ENCODE peak calls at places on chromosomes 6 and 20, in four cellular contexts. Y is GM12865, R is kidney epithelial cell, B is DND-41. J is an unnamed sample.

GRCh38 chr6:155143610-155144106 is 120.2 kb upstream of the CLDN20 start:
- DNase-seq in R (no peak), Y (no peak), B (no peak), J (no peak)

GRCh38 chr6:26401389-26401986 is 587 bp upstream of the BTN3A1 start:
- DNase-seq in B (no peak), R (no peak), Y (no peak), J (no peak)

GRCh38 chr20:34977365-34978091 is 21.9 kb downstream of the MYH7B start:
- DNase-seq in R (no peak), B (no peak), Y (no peak), J (no peak)

GRCh38 chr6:110331816-110332215 is 26.3 kb downstream of the METTL24 start:
- DNase-seq in B (no peak), Y (no peak), R (no peak), J (no peak)

GRCh38 chr20:3464166-3464565 is 6.7 kb upstream of the ATRN start:
- DNase-seq in B (no peak), R (no peak), Y (no peak), J (no peak)

GRCh38 chr20:17878912-17879602 is 89.5 kb downstream of the SNX5 start:
- DNase-seq in R (no peak), Y (peak), B (no peak), J (no peak)

GRCh38 chr20:50724851-50725721 is 6.3 kb upstream of the PARD6B start:
- DNase-seq in Y (peak), R (peak), B (no peak), J (no peak)

GRCh38 chr6:169921853-169922779 is 170.7 kb downstream of the ERMARD start:
- DNase-seq in B (peak), R (no peak), Y (no peak), J (no peak)

GRCh38 chr6:139903411-139904157 is 529.1 kb upstream of the CITED2 start:
- DNase-seq in Y (peak), R (no peak), B (no peak), J (peak)

GRCh38 chr20:49853640-49854039 is 41.0 kb downstream of the SLC9A8 start:
- DNase-seq in R (peak), Y (no peak), B (no peak), J (no peak)

GRCh38 chr6:119110601-119111548 is 32.4 kb upstream of the FAM184A start:
- DNase-seq in B (peak), Y (peak), R (no peak), J (peak)

GRCh38 chr6:56381852-56382251 is 134.5 kb upstream of the COL21A1 start:
- DNase-seq in R (no peak), Y (peak), B (no peak), J (no peak)

GRCh38 chr6:1846611-1847010 is 236.9 kb downstream of the FOXC1 start:
- DNase-seq in Y (no peak), R (no peak), B (no peak), J (no peak)

GRCh38 chr20:45341939-45342862 is 6.0 kb downstream of the SDC4 start:
- DNase-seq in Y (no peak), B (no peak), R (no peak), J (no peak)

GRCh38 chr6:14549319-14549770 is 431.8 kb downstream of the CD83 start:
- DNase-seq in Y (no peak), R (no peak), B (no peak), J (no peak)

GRCh38 chr6:169978615-169979161 is 227.3 kb downstream of the ERMARD start:
- DNase-seq in R (no peak), Y (no peak), B (no peak), J (no peak)

GRCh38 chr6:34601706-34602105 is 45.6 kb upstream of the SPDEF start:
- DNase-seq in Y (no peak), B (no peak), R (no peak), J (no peak)

GRCh38 chr6:10837997-10838793 is at the start of gene MAK:
- DNase-seq in B (peak), Y (peak), R (peak), J (peak)

GRCh38 chr20:62496525-62497218 is 20.9 kb upstream of the GATA5 start:
- DNase-seq in Y (peak), R (no peak), B (peak), J (no peak)

GRCh38 chr6:105424177-105424783 is 21.4 kb upstream of the PREP start:
- DNase-seq in B (peak), R (no peak), Y (peak), J (no peak)

GRCh38 chr6:41625442-41625841 is 12.8 kb upstream of the MDFI start:
- DNase-seq in Y (no peak), B (peak), R (no peak), J (no peak)

GRCh38 chr6:73519943-73520687 is 717 bp downstream of the EEF1A1 start:
- DNase-seq in B (peak), R (no peak), Y (peak), J (no peak)

GRCh38 chr6:121451250-121451649 is 15.8 kb downstream of the GJA1 start:
- DNase-seq in B (no peak), R (no peak), Y (no peak), J (no peak)

GRCh38 chr6:91082311-91082803 is 495.5 kb upstream of the MAP3K7 start:
- DNase-seq in B (no peak), R (no peak), Y (no peak), J (no peak)

GRCh38 chr6:4910060-4910746 is 93.6 kb downstream of the RPP40 start:
- DNase-seq in Y (no peak), B (no peak), R (peak), J (no peak)

GRCh38 chr20:50513169-50514034 is 3.2 kb downstream of the PTPN1 start:
- DNase-seq in Y (peak), B (no peak), R (no peak), J (no peak)

GRCh38 chr20:1320016-1320415 is 8.9 kb downstream of the SDCBP2 start:
- DNase-seq in Y (no peak), B (no peak), R (no peak), J (no peak)

GRCh38 chr6:20497200-20497820 is 36.9 kb upstream of the CDKAL1 start:
- DNase-seq in B (no peak), R (no peak), Y (no peak), J (no peak)

GRCh38 chr20:22723659-22724058 is 139.3 kb upstream of the FOXA2 start:
- DNase-seq in B (no peak), R (no peak), Y (no peak), J (no peak)

GRCh38 chr6:40500227-40500626 is 86.9 kb downstream of the LRFN2 start:
- DNase-seq in R (no peak), Y (no peak), B (no peak), J (no peak)

DNA sequence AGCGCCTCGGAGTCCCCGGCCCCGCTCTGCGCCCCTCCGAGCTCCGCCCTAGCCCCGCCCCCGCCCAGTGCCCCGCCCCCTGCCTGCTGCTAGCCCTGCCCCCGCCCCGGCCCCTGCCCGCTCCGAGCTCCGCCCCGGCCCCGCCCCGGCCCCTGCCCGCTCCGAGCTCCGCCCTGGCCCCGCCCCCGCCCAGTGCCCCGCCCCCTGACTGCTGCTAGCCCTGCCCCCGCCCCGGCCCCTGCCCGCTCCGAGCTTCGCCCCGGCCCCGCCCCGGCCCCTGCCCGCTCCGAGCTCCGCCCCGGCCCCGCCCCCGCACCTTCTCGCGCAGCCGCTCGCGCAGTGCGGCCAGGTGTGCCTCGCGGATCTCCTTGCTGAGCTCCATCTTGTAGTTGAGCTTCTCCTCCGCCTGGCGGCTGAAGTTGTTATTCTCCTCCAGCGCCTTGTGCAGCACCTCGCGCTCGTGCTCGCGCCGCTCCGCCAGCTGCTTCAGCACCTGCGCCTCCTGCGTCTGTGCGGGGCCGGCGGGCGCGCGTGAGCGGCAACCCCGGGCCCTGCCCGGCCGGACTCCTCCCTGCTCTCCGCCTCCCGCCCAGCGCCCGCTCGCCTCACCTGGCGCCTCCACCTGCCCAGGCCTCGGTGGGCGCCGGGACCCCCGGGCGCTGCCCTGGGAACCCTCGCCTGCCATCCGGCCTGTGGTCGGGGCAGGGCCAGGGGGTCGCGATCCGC is 11.3 kb downstream of the STMN3 start:
- DNase-seq in Y (peak), B (peak), R (no peak), J (no peak)
- TF ChIP-seq CTCF in Y (peak), B (no peak), R (peak), J (peak)

GRCh38 chr20:57707849-57708693 is 1.7 kb downstream of the PMEPA1 start:
- DNase-seq in B (no peak), Y (no peak), R (no peak), J (no peak)
- H3K4me3 ChIP-seq in B (no peak), Y (no peak), R (peak), J (peak)

DNA sequence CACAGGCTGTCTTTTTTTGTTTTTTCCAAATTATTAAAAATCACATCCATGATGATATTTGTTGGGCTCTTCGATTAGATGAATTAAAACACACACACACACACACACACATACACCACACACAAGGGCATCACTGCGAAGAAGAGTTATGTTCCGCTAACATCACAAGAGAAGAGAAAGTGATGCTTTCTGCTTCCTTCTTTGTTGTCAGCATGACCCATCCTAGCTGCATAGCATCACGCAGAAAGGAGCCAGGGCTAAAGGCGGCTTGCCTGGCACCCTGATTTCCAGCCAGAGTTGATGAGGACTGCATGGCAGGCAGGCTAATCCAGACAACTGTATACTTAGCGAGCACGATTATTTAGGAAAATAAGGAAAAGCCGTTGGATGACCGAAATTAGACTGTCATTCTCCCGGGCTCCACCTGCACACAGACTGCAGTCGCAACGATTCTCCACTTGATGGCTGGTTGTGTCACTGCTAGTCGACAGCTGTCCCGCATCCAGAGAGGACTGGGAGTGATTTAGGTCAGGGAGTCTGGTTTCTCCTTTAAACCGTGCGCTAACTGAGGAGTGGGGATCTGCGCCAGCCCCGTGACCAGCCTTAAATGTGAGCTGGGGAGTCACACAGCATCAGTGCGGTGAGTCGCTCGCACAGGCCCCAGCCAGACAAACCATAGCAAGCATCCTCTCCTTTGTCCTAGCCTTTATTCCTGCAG is 70.6 kb upstream of the SOX4 start:
- DNase-seq in B (no peak), Y (no peak), R (no peak), J (no peak)
- TF ChIP-seq CTCF in B (peak), Y (no peak), R (peak), J (peak)

DNA sequence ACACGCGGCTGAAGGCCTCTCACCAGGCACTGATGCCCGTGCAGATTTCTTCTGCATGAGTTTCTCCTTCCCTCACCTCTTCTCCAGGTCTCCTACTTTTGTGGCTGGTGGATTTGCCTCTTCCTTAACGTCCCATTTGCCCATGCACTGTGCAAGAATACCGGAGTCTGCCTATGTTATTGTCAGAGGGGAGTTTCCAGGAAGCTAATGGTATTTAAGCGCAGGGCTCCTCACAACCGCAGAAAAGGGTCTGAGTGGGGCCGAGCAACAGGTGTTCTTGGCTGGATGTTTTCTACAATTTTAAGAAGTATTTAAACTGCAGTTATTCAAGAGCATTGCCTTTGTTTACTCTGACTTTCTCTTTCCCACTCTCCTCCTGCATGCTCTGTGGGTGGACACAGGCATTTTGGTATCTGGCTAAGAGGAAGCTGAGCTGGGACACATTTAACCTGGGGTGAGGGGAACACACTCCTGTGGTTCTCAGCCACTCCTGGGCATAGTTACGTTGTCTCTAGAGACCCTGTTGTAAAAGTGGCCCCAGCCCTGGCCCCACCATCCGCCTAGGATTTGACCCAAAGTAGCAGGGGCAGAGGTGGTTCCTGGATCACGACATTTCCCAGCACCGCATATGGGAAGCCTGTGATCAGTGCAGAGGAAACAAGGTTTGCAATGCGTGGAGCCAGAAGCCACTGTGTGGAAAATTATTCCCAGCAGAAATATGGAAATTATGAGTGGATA is 34.4 kb downstream of the GGTLC1 start:
- DNase-seq in R (no peak), B (no peak), Y (no peak), J (no peak)
- H3K4me3 ChIP-seq in R (no peak), B (no peak), Y (no peak), J (no peak)

GRCh38 chr6:46203388-46203787 is 32.6 kb upstream of the ENPP5 start:
- DNase-seq in Y (no peak), B (no peak), R (no peak), J (no peak)
- TF ChIP-seq CTCF in Y (no peak), B (no peak), R (no peak), J (no peak)

GRCh38 chr6:36684447-36684812 is 5.9 kb downstream of the CDKN1A start:
- DNase-seq in Y (no peak), R (no peak), B (no peak), J (no peak)

GRCh38 chr6:36683656-36684446 is 5.3 kb downstream of the CDKN1A start:
- DNase-seq in B (no peak), Y (peak), R (no peak), J (no peak)

GRCh38 chr6:36685198-36685919 is 6.8 kb downstream of the CDKN1A start:
- DNase-seq in B (no peak), Y (no peak), R (no peak), J (no peak)

GRCh38 chr6:36682328-36683144 is 4.0 kb downstream of the CDKN1A start:
- DNase-seq in R (no peak), Y (peak), B (peak), J (no peak)

DNA sequence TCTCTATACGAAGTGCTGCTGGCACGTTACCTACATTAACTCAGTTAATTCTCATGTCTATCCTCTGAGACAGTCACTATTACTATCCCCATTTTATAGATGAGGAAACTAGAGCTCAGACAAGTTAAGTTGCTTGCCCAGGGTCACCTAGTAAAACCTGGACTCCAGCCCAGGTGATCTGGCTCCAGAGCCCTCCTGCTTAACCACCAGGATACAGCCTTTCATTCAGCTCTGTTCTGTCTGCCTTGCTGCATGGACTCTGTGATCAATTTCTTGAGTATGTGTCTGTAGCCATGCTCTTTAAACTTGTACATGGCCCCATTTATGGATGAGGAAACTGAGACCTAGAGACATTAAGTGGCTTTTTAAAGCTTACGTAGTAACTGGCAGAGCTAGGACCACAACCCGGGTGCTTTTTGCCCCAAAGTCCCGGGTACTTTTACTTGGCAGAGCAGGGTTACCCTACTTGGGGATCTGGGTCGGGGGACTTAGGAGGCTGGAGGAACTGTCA is 4.7 kb downstream of the CDKN1A start:
- DNase-seq in B (no peak), R (no peak), Y (no peak), J (no peak)
- H3K4me3 ChIP-seq in B (no peak), R (no peak), Y (no peak), J (no peak)

GRCh38 chr6:74749211-74750142 is 456.4 kb downstream of the COL12A1 start:
- DNase-seq in R (no peak), B (no peak), Y (no peak), J (no peak)

GRCh38 chr6:74755748-74756147 is 450.1 kb downstream of the COL12A1 start:
- DNase-seq in Y (no peak), R (no peak), B (no peak), J (no peak)

GRCh38 chr6:74753883-74754600 is 451.8 kb downstream of the COL12A1 start:
- DNase-seq in B (no peak), Y (no peak), R (no peak), J (no peak)

GRCh38 chr6:74755196-74755595 is 450.7 kb downstream of the COL12A1 start:
- DNase-seq in B (no peak), R (no peak), Y (no peak), J (no peak)

GRCh38 chr6:74752303-74752702 is 453.6 kb downstream of the COL12A1 start:
- DNase-seq in B (no peak), Y (no peak), R (no peak), J (no peak)
- TF ChIP-seq CTCF in B (peak), Y (no peak), R (peak), J (no peak)

GRCh38 chr6:28765978-28766351 is 157.8 kb downstream of the TRIM27 start:
- DNase-seq in R (no peak), Y (no peak), B (no peak), J (no peak)
- H3K4me3 ChIP-seq in R (no peak), Y (no peak), B (no peak), J (no peak)

GRCh38 chr6:45104429-45104828 is 223.7 kb upstream of the RUNX2 start:
- DNase-seq in Y (no peak), R (no peak), B (no peak), J (no peak)
- TF ChIP-seq CTCF in Y (no peak), R (no peak), B (no peak), J (no peak)

J was measured in GM12864.